ENCODE peak calls at places on chromosomes 1 and 21, in eight cellular contexts. V, X, Z, I, G, O, Q and N are unnamed samples.

GRCh38 chr1:200714504-200715187 is 24.0 kb upstream of the CAMSAP2 start:
- ATAC-seq in V (no peak), X (no peak), Z (no peak), I (no peak), G (no peak), O (peak), Q (peak), N (no peak)

GRCh38 chr1:46603481-46603857 is 599 bp downstream of the MKNK1 start:
- ATAC-seq in V (peak), X (peak), Z (peak), I (peak), G (peak), O (no peak), Q (peak), N (no peak)

GRCh38 chr1:182739545-182739944 is 50.0 kb upstream of the NPL start:
- ATAC-seq in V (peak), X (no peak), Z (no peak), I (no peak), G (no peak), O (no peak), Q (peak), N (no peak)

GRCh38 chr1:58941471-58942289 is 157.8 kb upstream of the JUN start:
- ATAC-seq in V (no peak), X (no peak), Z (no peak), I (peak), G (no peak), O (no peak), Q (no peak), N (no peak)

GRCh38 chr1:212557739-212558664 is 50.6 kb upstream of the ATF3 start:
- ATAC-seq in V (peak), X (peak), Z (peak), I (peak), G (peak), O (no peak), Q (peak), N (peak)

GRCh38 chr1:109181807-109182163 is 31.9 kb upstream of the SARS1 start:
- ATAC-seq in V (no peak), X (no peak), Z (no peak), I (peak), G (no peak), O (no peak), Q (peak), N (no peak)

GRCh38 chr21:44658913-44659595 is 1.3 kb downstream of the KRTAP12-3 start:
- ATAC-seq in V (no peak), X (no peak), Z (no peak), I (no peak), G (no peak), O (no peak), Q (no peak), N (no peak)

GRCh38 chr1:226871047-226871365 is 590 bp downstream of the PSEN2 start:
- ATAC-seq in V (no peak), X (no peak), Z (no peak), I (no peak), G (no peak), O (no peak), Q (peak), N (no peak)

GRCh38 chr1:213987876-213988638 is at the start of gene PROX1:
- ATAC-seq in V (peak), X (peak), Z (peak), I (peak), G (peak), O (no peak), Q (peak), N (peak)

GRCh38 chr21:23960769-23961168 is 1646.5 kb downstream of the MRPL39 start:
- ATAC-seq in V (no peak), X (no peak), Z (no peak), I (no peak), G (no peak), O (no peak), Q (no peak), N (no peak)

GRCh38 chr1:219312967-219313366 is 139.3 kb downstream of the LYPLAL1 start:
- ATAC-seq in V (no peak), X (peak), Z (peak), I (no peak), G (peak), O (peak), Q (no peak), N (no peak)

GRCh38 chr1:232282541-232282940 is 347.4 kb downstream of the SIPA1L2 start:
- ATAC-seq in V (no peak), X (no peak), Z (no peak), I (no peak), G (no peak), O (no peak), Q (no peak), N (no peak)

DNA sequence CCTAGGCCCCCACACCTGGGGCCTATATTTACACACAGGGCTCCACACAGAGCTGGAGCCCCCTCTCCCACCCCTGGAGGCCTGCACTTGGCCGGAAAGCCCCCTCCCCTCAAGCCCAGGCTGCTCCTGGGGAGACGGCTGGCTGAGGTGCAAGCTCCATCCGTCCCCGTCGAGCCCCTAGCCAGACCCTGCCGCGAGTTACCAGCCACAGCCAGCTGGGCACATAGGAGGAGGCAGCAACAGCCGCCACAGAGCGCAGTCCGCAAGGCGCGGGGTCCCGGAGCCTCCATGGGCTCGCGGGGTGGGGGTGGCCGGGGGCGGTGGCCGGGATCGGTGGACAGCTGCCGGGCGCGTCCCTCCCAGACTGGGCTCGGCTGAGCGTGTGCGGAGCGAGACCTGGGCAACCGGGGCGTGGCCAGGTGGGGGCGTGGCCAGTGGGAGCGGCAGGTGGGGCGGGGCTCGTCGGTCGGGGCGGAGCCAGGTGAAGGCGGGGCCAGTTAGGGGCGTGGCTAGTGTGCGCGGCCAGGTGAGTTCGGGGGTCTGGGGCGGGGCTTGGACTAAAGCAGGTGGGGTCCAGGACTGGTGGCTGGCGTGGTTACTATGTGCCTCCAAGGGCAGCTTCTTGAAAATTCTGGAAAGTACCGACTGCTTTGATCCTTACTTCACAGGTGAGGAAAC is at the start of gene CD164L2:
- ATAC-seq in V (peak), X (peak), Z (no peak), I (peak), G (no peak), O (peak), Q (peak), N (peak)
- TF ChIP-seq POLR2A in V (no peak), X (no peak), Z (no peak), I (no peak), G (no peak), O (no peak), Q (no peak), N (no peak)

DNA sequence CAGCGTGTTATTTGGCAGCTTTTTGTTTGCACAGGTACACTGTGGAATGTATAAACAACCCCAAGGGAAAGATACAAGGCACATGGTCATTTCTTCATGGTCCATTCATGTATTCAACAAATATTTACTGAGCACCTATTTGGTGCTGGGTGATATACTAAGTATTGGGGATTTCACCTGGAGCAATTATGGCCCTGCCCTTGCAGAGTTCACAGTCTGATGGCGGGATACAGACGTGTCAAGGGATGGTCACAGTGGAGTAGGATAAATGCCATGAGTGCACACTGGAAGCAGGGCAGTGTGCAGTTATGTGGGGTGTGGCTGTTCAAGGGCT is 136.0 kb downstream of the SPATA46 start:
- ATAC-seq in V (no peak), X (no peak), Z (no peak), I (no peak), G (no peak), O (no peak), Q (no peak), N (no peak)
- TF ChIP-seq CTCF in V (no peak), X (no peak), Z (no peak), I (no peak), G (no peak), O (no peak), Q (no peak), N (no peak)

GRCh38 chr1:35557118-35557610 is at the start of gene KIAA0319L:
- ATAC-seq in V (peak), X (peak), Z (peak), I (peak), G (peak), O (peak), Q (peak), N (peak)
- TF ChIP-seq POLR2A in V (peak), X (peak), Z (no peak), I (peak), G (no peak), O (no peak), Q (peak), N (peak)

DNA sequence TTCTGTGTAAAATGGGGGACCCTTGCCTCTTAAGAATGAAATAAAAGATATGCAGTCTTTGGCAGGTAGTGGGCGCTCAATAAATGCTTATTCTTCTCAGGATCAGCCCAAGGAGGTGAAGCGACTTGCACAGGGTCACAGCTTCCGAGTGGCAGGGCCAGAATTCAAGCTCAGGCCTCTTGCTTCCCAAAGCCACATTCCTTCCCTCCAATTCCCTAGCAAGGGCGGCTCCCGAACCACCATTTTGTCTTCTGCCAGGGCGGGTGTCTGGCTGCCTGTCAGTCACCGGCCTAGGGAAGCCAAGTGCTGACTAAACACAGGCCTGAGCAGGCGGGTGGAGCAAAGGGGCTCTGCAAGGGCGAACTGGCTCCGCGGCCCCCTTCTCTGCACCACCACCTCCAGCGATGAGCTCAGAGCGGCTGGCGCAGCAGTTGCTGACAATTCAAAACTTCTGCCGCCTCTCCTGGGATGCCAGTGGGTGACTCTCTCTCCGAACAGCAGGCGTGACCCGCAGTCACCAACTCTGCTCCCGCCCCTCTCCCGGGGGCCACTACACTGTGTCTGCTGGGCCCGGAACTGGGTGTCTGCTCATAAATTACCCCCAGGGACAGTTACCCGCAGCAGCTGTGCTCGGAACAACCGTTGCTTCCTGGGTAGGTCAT is 10.8 kb downstream of the GPR3 start:
- ATAC-seq in V (peak), X (peak), Z (peak), I (peak), G (peak), O (peak), Q (peak), N (peak)
- TF ChIP-seq CTCF in V (peak), X (no peak), Z (peak), I (peak), G (no peak), O (no peak), Q (peak), N (no peak)

GRCh38 chr1:79082233-79082632 is 75.7 kb upstream of the ADGRL4 start:
- ATAC-seq in V (no peak), X (no peak), Z (no peak), I (no peak), G (peak), O (no peak), Q (no peak), N (no peak)

GRCh38 chr1:79074975-79075374 is 68.4 kb upstream of the ADGRL4 start:
- ATAC-seq in V (no peak), X (no peak), Z (no peak), I (no peak), G (no peak), O (no peak), Q (no peak), N (no peak)

GRCh38 chr1:79079770-79080169 is 73.2 kb upstream of the ADGRL4 start:
- ATAC-seq in V (no peak), X (no peak), Z (peak), I (peak), G (peak), O (peak), Q (no peak), N (peak)
- TF ChIP-seq POLR2A in V (no peak), X (no peak), Z (no peak), I (no peak), G (no peak), O (no peak), Q (no peak), N (no peak)

DNA sequence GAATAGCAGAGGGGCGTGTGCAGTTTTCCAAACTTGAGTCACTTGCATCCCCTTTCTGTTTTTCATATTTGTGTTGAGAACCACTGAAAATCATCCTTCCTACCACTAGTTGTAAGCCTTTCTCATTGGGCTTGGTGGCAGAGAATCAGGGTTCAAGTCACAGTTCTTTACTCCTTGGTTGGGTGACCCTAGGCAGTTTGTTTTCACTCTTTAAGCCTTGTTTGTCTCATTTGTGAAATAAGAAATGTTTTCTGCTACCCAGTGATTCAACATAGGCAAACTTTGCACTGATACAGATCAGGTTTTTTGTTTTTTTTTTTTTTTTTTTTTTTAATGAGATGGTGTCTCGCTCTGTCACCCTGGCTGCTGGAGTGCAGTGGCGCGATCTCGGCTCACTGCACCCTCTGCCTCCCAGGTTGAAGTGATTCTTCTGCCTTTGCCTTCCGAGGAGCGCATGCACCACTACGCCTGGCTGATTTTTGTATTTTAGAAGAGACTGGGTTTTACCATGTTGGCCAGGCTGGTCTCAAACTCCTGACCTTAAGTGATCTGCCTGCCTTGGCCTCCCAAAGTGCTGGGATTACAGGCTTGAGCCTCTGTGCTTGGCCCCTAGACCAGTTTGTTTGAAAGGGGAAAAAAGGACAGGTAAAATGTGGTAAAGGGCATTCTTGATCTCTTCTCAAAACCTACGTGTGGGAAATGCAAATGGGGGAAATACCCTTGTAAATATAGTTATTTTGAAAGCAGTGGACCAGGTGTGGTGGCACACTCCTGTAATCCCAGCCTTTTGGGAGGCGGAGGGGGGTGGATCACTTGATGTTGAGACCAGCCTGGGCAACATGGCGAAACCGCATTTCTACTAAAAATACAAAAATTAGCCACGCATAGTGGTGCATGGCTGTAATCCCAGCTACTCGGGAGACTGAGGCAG is 3.2 kb downstream of the CLIC4 start:
- ATAC-seq in V (peak), X (no peak), Z (no peak), I (no peak), G (no peak), O (no peak), Q (no peak), N (no peak)
- TF ChIP-seq CTCF in V (no peak), X (no peak), Z (no peak), I (no peak), G (no peak), O (no peak), Q (no peak), N (no peak)

DNA sequence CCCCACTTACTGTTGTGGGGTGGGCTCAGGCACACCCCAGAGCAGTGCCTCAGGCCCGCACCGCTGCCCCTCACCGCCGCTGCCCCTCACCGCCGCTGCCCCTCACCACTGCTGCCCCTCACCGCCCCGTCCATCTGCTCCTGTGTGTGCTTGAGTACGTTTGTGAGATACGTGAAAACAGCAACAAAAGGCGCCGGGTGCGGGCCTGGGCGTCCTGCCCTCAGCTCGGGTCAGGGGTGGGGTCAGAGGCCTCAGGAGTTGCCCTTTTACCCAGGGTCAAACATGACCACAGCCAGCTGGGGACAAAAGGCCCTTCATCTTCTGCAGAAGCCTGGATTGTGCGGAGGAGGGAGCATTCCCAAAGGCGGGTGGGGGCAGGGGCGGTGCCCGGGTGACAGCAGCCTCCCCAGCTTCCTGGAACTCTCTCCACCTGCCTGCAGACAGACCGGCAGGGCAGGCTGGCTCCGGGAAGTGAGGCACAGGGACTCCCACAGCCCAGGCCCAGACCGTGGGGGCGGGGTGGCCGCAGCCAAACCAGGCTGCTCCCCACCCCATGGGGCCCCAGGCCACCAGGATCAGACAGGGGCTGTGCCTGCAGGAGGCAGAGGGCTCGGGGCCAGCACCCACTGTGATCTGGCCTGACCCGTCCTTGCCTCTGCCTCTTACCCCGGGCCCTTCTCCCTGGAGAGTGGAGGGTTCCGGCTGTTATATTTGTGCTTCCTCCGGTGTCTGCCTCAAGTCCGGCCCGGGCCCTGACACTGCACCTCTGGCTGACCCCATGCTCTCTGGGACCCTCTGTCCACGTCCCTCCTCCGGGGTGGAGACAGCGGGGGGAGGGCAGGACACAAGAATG is 2.3 kb upstream of the VWA1 start:
- ATAC-seq in V (no peak), X (peak), Z (no peak), I (peak), G (peak), O (peak), Q (peak), N (peak)
- TF ChIP-seq POLR2A in V (no peak), X (no peak), Z (no peak), I (peak), G (no peak), O (no peak), Q (no peak), N (no peak)

GRCh38 chr1:201828451-201828819 is 522 bp upstream of the IPO9 start:
- ATAC-seq in V (no peak), X (no peak), Z (peak), I (no peak), G (no peak), O (no peak), Q (no peak), N (no peak)

GRCh38 chr1:201834621-201835020 is 5.7 kb downstream of the IPO9 start:
- ATAC-seq in V (no peak), X (no peak), Z (no peak), I (no peak), G (no peak), O (no peak), Q (no peak), N (no peak)

GRCh38 chr1:201827321-201828281 is 1.4 kb upstream of the IPO9 start:
- ATAC-seq in V (no peak), X (no peak), Z (no peak), I (no peak), G (peak), O (no peak), Q (no peak), N (no peak)

GRCh38 chr1:201828820-201829774 is at the start of gene IPO9:
- ATAC-seq in V (peak), X (peak), Z (peak), I (peak), G (peak), O (peak), Q (peak), N (peak)

DNA sequence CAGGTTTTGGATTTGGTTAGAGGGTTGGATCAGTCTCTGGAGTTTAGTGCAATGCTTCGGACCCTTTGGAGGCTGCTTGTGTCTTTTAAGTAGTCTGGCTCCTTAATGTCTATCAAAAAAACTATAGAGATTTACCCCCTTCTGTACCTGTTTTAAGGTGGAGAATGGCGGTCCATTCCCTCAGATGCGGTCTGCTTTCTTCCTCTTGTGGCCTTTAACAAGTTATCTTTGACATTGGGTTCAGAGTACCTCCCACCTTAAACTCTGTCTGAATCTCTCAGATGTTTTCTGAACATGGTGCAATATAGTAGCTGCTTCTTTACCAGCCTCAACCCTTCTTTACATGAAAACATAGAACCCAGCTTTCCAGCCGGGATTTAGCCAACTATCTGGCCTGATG is 2.4 kb downstream of the IPO9 start:
- ATAC-seq in V (no peak), X (no peak), Z (no peak), I (no peak), G (no peak), O (no peak), Q (no peak), N (no peak)
- TF ChIP-seq CTCF in V (no peak), X (no peak), Z (no peak), I (no peak), G (no peak), O (no peak), Q (no peak), N (no peak)

GRCh38 chr1:154325583-154326545 is 539 bp downstream of the ATP8B2 start:
- ATAC-seq in V (peak), X (peak), Z (peak), I (peak), G (peak), O (peak), Q (peak), N (peak)
- TF ChIP-seq POLR2A in V (peak), X (no peak), Z (peak), I (no peak), G (no peak), O (peak), Q (peak), N (peak)